ENCODE peak calls at places on chromosome 17, in seven cellular contexts. P, N, D, C, M, S and T are unnamed samples.
A peak's percentile ranks its signal among the peaks of the same experiment; 100 is the strongest.

GRCh38 chr17:79808763-79809529 is 12.1 kb upstream of the CBX8 start:
- DNase-seq in P (no peak), N (no peak), D (no peak), C (peak; percentile 78), M (peak; percentile 39), S (peak; percentile 47), T (no peak)

GRCh38 chr17:55420776-55421178 is 858 bp downstream of the MMD start:
- DNase-seq in P (peak; percentile 73), N (peak; percentile 9), D (no peak), C (no peak), M (peak; percentile 56), S (peak; percentile 19), T (peak; percentile 49)

GRCh38 chr17:38564869-38565268 is 40.9 kb downstream of the SRCIN1 start:
- DNase-seq in P (no peak), N (no peak), D (no peak), C (no peak), M (no peak), S (no peak), T (no peak)

GRCh38 chr17:48162305-48162934 is 54.9 kb downstream of the SNX11 start:
- DNase-seq in P (no peak), N (no peak), D (no peak), C (no peak), M (no peak), S (no peak), T (no peak)

GRCh38 chr17:75617218-75617617 is 16.0 kb upstream of the SMIM5 start:
- DNase-seq in P (no peak), N (no peak), D (no peak), C (no peak), M (no peak), S (no peak), T (no peak)

GRCh38 chr17:30586818-30587595 is 109.8 kb downstream of the GOSR1 start:
- DNase-seq in P (no peak), N (no peak), D (no peak), C (no peak), M (no peak), S (peak; percentile 55), T (peak; percentile 28)

GRCh38 chr17:63571632-63572310 is 21.5 kb downstream of the DCAF7 start:
- DNase-seq in P (no peak), N (no peak), D (no peak), C (no peak), M (no peak), S (peak; percentile 13), T (peak; percentile 50)

GRCh38 chr17:61627125-61627524 is 36.1 kb upstream of the NACA2 start:
- DNase-seq in P (no peak), N (no peak), D (no peak), C (no peak), M (no peak), S (no peak), T (no peak)

GRCh38 chr17:7307686-7308624 is 527 bp downstream of the EIF5A start:
- DNase-seq in P (peak; percentile 78), N (no peak), D (no peak), C (no peak), M (peak; percentile 56), S (peak; percentile 53), T (no peak)

GRCh38 chr17:48551601-48552452 is 6.9 kb upstream of the HOXB2 start:
- DNase-seq in P (no peak), N (no peak), D (no peak), C (no peak), M (no peak), S (no peak), T (no peak)

GRCh38 chr17:46832945-46833839 is 14.7 kb upstream of the WNT3 start:
- DNase-seq in P (no peak), N (no peak), D (peak; percentile 40), C (no peak), M (no peak), S (peak; percentile 36), T (no peak)

GRCh38 chr17:47280072-47280811 is 26.6 kb downstream of the ITGB3 start:
- DNase-seq in P (peak; percentile 74), N (no peak), D (no peak), C (no peak), M (no peak), S (peak; percentile 94), T (no peak)

GRCh38 chr17:21213491-21214014 is 408 bp downstream of the TMEM11 start:
- DNase-seq in P (no peak), N (peak; percentile 16), D (no peak), C (no peak), M (no peak), S (peak; percentile 49), T (peak; percentile 52)

GRCh38 chr17:77373298-77374169 is 232.8 kb downstream of the SEC14L1 start:
- DNase-seq in P (peak; percentile 84), N (no peak), D (no peak), C (no peak), M (peak; percentile 62), S (peak; percentile 51), T (no peak)

GRCh38 chr17:64129765-64130558 is at the start of gene ERN1:
- DNase-seq in P (peak; percentile 96), N (peak; percentile 80), D (peak; percentile 73), C (peak; percentile 81), M (peak; percentile 87), S (peak; percentile 95), T (peak; percentile 88)

GRCh38 chr17:56756536-56756935 is 77.2 kb downstream of the C17orf67 start:
- DNase-seq in P (no peak), N (no peak), D (peak; percentile 33), C (no peak), M (no peak), S (peak; percentile 37), T (no peak)

GRCh38 chr17:19238167-19238505 is 970 bp downstream of the EPN2 start:
- DNase-seq in P (peak; percentile 76), N (no peak), D (no peak), C (no peak), M (no peak), S (peak; percentile 41), T (no peak)

GRCh38 chr17:10166181-10166935 is 32.0 kb downstream of the GAS7 start:
- DNase-seq in P (no peak), N (no peak), D (no peak), C (no peak), M (no peak), S (no peak), T (no peak)

GRCh38 chr17:49290690-49291326 is 60.2 kb upstream of the PHOSPHO1 start:
- DNase-seq in P (no peak), N (no peak), D (peak; percentile 8), C (no peak), M (peak; percentile 23), S (peak; percentile 11), T (peak; percentile 9)